ENCODE peak calls at places on chromosomes 3 and 15, in nine cellular contexts. V, M, L, R, F, X, B, A and Y are unnamed samples.

GRCh38 chr3:48563382-48563918 is at the start of gene UCN2:
- DNase-seq in V (no peak), R (no peak), B (no peak), A (no peak), F (peak; percentile 36), X (no peak), M (no peak), L (peak; percentile 4), Y (no peak)

GRCh38 chr3:1979961-1980615 is 118.6 kb upstream of the CNTN4 start:
- DNase-seq in B (no peak), L (no peak), V (no peak), R (no peak), F (no peak), X (no peak), M (no peak), A (no peak), Y (no peak)

GRCh38 chr3:113304102-113304501 is 92.7 kb downstream of the BOC start:
- DNase-seq in F (no peak), B (no peak), V (no peak), X (no peak), M (no peak), L (no peak), A (no peak), R (no peak), Y (no peak)

GRCh38 chr3:195559723-195560409 is 16.7 kb upstream of the PPP1R2 start:
- DNase-seq in V (peak; percentile 75), A (no peak), X (no peak), M (no peak), L (no peak), R (no peak), F (no peak), B (peak; percentile 28), Y (no peak)

GRCh38 chr3:66644549-66644948 is 143.7 kb upstream of the LRIG1 start:
- DNase-seq in A (no peak), R (no peak), V (no peak), F (no peak), B (no peak), M (no peak), X (no peak), L (no peak), Y (no peak)

GRCh38 chr3:13303410-13303809 is 116.7 kb downstream of the NUP210 start:
- DNase-seq in B (no peak), L (no peak), X (no peak), R (no peak), M (no peak), A (no peak), V (no peak), F (no peak), Y (no peak)

GRCh38 chr3:59690886-59691285 is 641.1 kb upstream of the CFAP20DC start:
- DNase-seq in B (no peak), V (no peak), X (no peak), L (no peak), A (no peak), M (no peak), R (no peak), F (no peak), Y (no peak)

GRCh38 chr3:127629462-127630403 is 748 bp downstream of the PODXL2 start:
- DNase-seq in X (no peak), M (no peak), B (peak; percentile 53), A (peak; percentile 11), V (peak; percentile 7), R (no peak), F (no peak), L (peak; percentile 46), Y (no peak)

GRCh38 chr3:133401374-133402135 is 1.7 kb downstream of the BFSP2 start:
- DNase-seq in B (no peak), A (no peak), R (no peak), V (no peak), F (no peak), M (no peak), L (peak; percentile 84), X (no peak), Y (no peak)

GRCh38 chr15:67917037-67917436 is 77.2 kb upstream of the RNU6-1 start:
- DNase-seq in X (no peak), L (no peak), M (no peak), V (no peak), B (peak; percentile 8), R (no peak), F (no peak), A (no peak), Y (no peak)

GRCh38 chr15:33292718-33293307 is 18.0 kb upstream of the RYR3 start:
- DNase-seq in L (peak; percentile 24), X (no peak), M (peak; percentile 13), R (no peak), A (no peak), B (peak; percentile 65), V (peak; percentile 53), F (peak; percentile 42), Y (peak; percentile 24)

GRCh38 chr15:29925227-29926082 is 103.2 kb upstream of the TJP1 start:
- DNase-seq in X (peak; percentile 23), V (no peak), F (peak; percentile 74), A (no peak), L (peak; percentile 26), B (peak; percentile 54), R (peak; percentile 50), M (no peak), Y (no peak)

GRCh38 chr3:181274025-181274424 is 284.5 kb upstream of the DNAJC19 start:
- DNase-seq in L (no peak), F (no peak), A (no peak), R (no peak), V (no peak), B (no peak), X (no peak), M (no peak), Y (no peak)

GRCh38 chr3:107660316-107660976 is 137.7 kb downstream of the BBX start:
- DNase-seq in X (no peak), F (peak; percentile 73), L (peak; percentile 9), R (peak; percentile 38), M (no peak), B (peak; percentile 49), A (no peak), V (no peak), Y (no peak)

GRCh38 chr3:27040674-27041073 is 328.5 kb downstream of the NEK10 start:
- DNase-seq in B (no peak), R (no peak), V (no peak), F (no peak), L (no peak), X (no peak), A (no peak), M (no peak), Y (no peak)

GRCh38 chr3:139299261-139300132 is 44.3 kb upstream of the MRPS22 start:
- DNase-seq in M (no peak), V (no peak), B (peak; percentile 9), R (no peak), A (no peak), F (no peak), L (no peak), X (no peak), Y (peak; percentile 57)

GRCh38 chr3:179560791-179561190 is 1.9 kb upstream of the ACTL6A start:
- DNase-seq in M (no peak), A (no peak), B (no peak), V (no peak), R (no peak), F (no peak), X (no peak), L (no peak), Y (no peak)

GRCh38 chr15:77982127-77982490 is 95.4 kb downstream of the TBC1D2B start:
- DNase-seq in V (no peak), F (no peak), B (no peak), A (no peak), R (no peak), X (no peak), L (no peak), M (no peak), Y (no peak)

GRCh38 chr3:72246685-72247084 is 461.7 kb upstream of the PROK2 start:
- DNase-seq in F (no peak), M (no peak), B (no peak), R (no peak), L (no peak), A (no peak), V (no peak), X (no peak), Y (no peak)

GRCh38 chr15:67906382-67906781 is 66.5 kb upstream of the RNU6-1 start:
- DNase-seq in V (no peak), R (no peak), A (no peak), B (no peak), L (no peak), F (no peak), X (no peak), M (no peak), Y (no peak)

GRCh38 chr15:65094294-65094995 is 17.9 kb downstream of the KBTBD13 start:
- DNase-seq in L (no peak), M (no peak), V (no peak), A (no peak), R (no peak), B (no peak), F (no peak), X (no peak), Y (no peak)

GRCh38 chr15:72585025-72585424 is 69.5 kb upstream of the GOLGA6B start:
- DNase-seq in V (no peak), L (no peak), X (no peak), F (no peak), A (no peak), M (no peak), B (no peak), R (no peak), Y (no peak)

GRCh38 chr3:128285925-128286275 is 132.6 kb downstream of the EEFSEC start:
- DNase-seq in R (no peak), B (no peak), V (no peak), X (no peak), M (no peak), A (no peak), F (no peak), L (no peak), Y (no peak)

GRCh38 chr15:69141833-69142232 is 18.6 kb upstream of the GLCE start:
- DNase-seq in L (no peak), V (no peak), A (no peak), M (no peak), X (no peak), R (no peak), B (no peak), F (no peak), Y (no peak)